ENCODE peak calls at places on chromosomes 2 and 18, in seven cellular contexts. One of them, this sample, is unnamed.

GRCh38 chr2:136381722-136382633 is 264.0 kb upstream of the CXCR4 start:
- DNase-seq in ACHN: no peak
- DNase-seq in globus pallidus: no peak
- DNase-seq in fibroblast of gingiva: no peak
- DNase-seq in NCI-H1105 treated with DMSO at 0.1 percent for 48 hours: no peak
- DNase-seq in stimulated activated naive B cell treated with anti-CD40 and anti-IgM and Interleukin-4, amounts not matched to agents 10 μg/mL and 1 μg/mL and 100 μg/mL, for 72 hours: peak
- DNase-seq in occipital lobe: no peak
- DNase-seq in this sample: no peak

GRCh38 chr2:45691600-45691999 is 40.1 kb downstream of the PRKCE start:
- DNase-seq in NCI-H1105 treated with DMSO at 0.1 percent for 48 hours: no peak
- DNase-seq in stimulated activated naive B cell treated with anti-CD40 and anti-IgM and Interleukin-4, amounts not matched to agents 10 μg/mL and 1 μg/mL and 100 μg/mL, for 72 hours: no peak
- DNase-seq in occipital lobe: no peak
- DNase-seq in globus pallidus: no peak
- DNase-seq in fibroblast of gingiva: no peak
- DNase-seq in ACHN: no peak
- DNase-seq in this sample: no peak

GRCh38 chr2:102070058-102070642 is 72.4 kb upstream of the IL1R1 start:
- DNase-seq in occipital lobe: no peak
- DNase-seq in ACHN: peak
- DNase-seq in fibroblast of gingiva: peak
- DNase-seq in globus pallidus: no peak
- DNase-seq in stimulated activated naive B cell treated with anti-CD40 and anti-IgM and Interleukin-4, amounts not matched to agents 10 μg/mL and 1 μg/mL and 100 μg/mL, for 72 hours: no peak
- DNase-seq in NCI-H1105 treated with DMSO at 0.1 percent for 48 hours: no peak
- DNase-seq in this sample: peak

GRCh38 chr2:207938886-207939285 is 86.4 kb downstream of the PLEKHM3 start:
- DNase-seq in ACHN: no peak
- DNase-seq in occipital lobe: no peak
- DNase-seq in NCI-H1105 treated with DMSO at 0.1 percent for 48 hours: no peak
- DNase-seq in stimulated activated naive B cell treated with anti-CD40 and anti-IgM and Interleukin-4, amounts not matched to agents 10 μg/mL and 1 μg/mL and 100 μg/mL, for 72 hours: no peak
- DNase-seq in globus pallidus: no peak
- DNase-seq in fibroblast of gingiva: no peak
- DNase-seq in this sample: no peak

GRCh38 chr2:237310515-237311114 is 103.3 kb downstream of the COL6A3 start:
- DNase-seq in stimulated activated naive B cell treated with anti-CD40 and anti-IgM and Interleukin-4, amounts not matched to agents 10 μg/mL and 1 μg/mL and 100 μg/mL, for 72 hours: no peak
- DNase-seq in globus pallidus: no peak
- DNase-seq in fibroblast of gingiva: no peak
- DNase-seq in ACHN: no peak
- DNase-seq in NCI-H1105 treated with DMSO at 0.1 percent for 48 hours: no peak
- DNase-seq in occipital lobe: no peak
- DNase-seq in this sample: peak

GRCh38 chr2:44718431-44718830 is 223.1 kb upstream of the SIX3 start:
- DNase-seq in ACHN: no peak
- DNase-seq in fibroblast of gingiva: no peak
- DNase-seq in NCI-H1105 treated with DMSO at 0.1 percent for 48 hours: no peak
- DNase-seq in occipital lobe: no peak
- DNase-seq in globus pallidus: no peak
- DNase-seq in stimulated activated naive B cell treated with anti-CD40 and anti-IgM and Interleukin-4, amounts not matched to agents 10 μg/mL and 1 μg/mL and 100 μg/mL, for 72 hours: no peak
- DNase-seq in this sample: no peak

GRCh38 chr2:17976871-17977746 is 98.6 kb downstream of the KCNS3 start:
- DNase-seq in globus pallidus: no peak
- DNase-seq in stimulated activated naive B cell treated with anti-CD40 and anti-IgM and Interleukin-4, amounts not matched to agents 10 μg/mL and 1 μg/mL and 100 μg/mL, for 72 hours: no peak
- DNase-seq in ACHN: peak
- DNase-seq in fibroblast of gingiva: peak
- DNase-seq in occipital lobe: no peak
- DNase-seq in NCI-H1105 treated with DMSO at 0.1 percent for 48 hours: no peak
- DNase-seq in this sample: no peak

GRCh38 chr2:20438334-20439192 is 8.3 kb upstream of the RHOB start:
- DNase-seq in stimulated activated naive B cell treated with anti-CD40 and anti-IgM and Interleukin-4, amounts not matched to agents 10 μg/mL and 1 μg/mL and 100 μg/mL, for 72 hours: no peak
- DNase-seq in fibroblast of gingiva: peak
- DNase-seq in occipital lobe: no peak
- DNase-seq in globus pallidus: no peak
- DNase-seq in NCI-H1105 treated with DMSO at 0.1 percent for 48 hours: no peak
- DNase-seq in ACHN: peak
- DNase-seq in this sample: peak

GRCh38 chr2:162710282-162710891 is 128.2 kb downstream of the KCNH7 start:
- DNase-seq in stimulated activated naive B cell treated with anti-CD40 and anti-IgM and Interleukin-4, amounts not matched to agents 10 μg/mL and 1 μg/mL and 100 μg/mL, for 72 hours: no peak
- DNase-seq in fibroblast of gingiva: no peak
- DNase-seq in ACHN: no peak
- DNase-seq in NCI-H1105 treated with DMSO at 0.1 percent for 48 hours: peak
- DNase-seq in globus pallidus: no peak
- DNase-seq in occipital lobe: no peak
- DNase-seq in this sample: peak

GRCh38 chr2:26669099-26669498 is 23.4 kb upstream of the KCNK3 start:
- DNase-seq in ACHN: no peak
- DNase-seq in globus pallidus: no peak
- DNase-seq in occipital lobe: no peak
- DNase-seq in fibroblast of gingiva: no peak
- DNase-seq in stimulated activated naive B cell treated with anti-CD40 and anti-IgM and Interleukin-4, amounts not matched to agents 10 μg/mL and 1 μg/mL and 100 μg/mL, for 72 hours: no peak
- DNase-seq in NCI-H1105 treated with DMSO at 0.1 percent for 48 hours: no peak
- DNase-seq in this sample: no peak

GRCh38 chr2:39356922-39357639 is 80.0 kb downstream of the MAP4K3 start:
- DNase-seq in ACHN: no peak
- DNase-seq in NCI-H1105 treated with DMSO at 0.1 percent for 48 hours: no peak
- DNase-seq in fibroblast of gingiva: no peak
- DNase-seq in globus pallidus: peak
- DNase-seq in occipital lobe: no peak
- DNase-seq in stimulated activated naive B cell treated with anti-CD40 and anti-IgM and Interleukin-4, amounts not matched to agents 10 μg/mL and 1 μg/mL and 100 μg/mL, for 72 hours: no peak
- DNase-seq in this sample: no peak

GRCh38 chr2:404581-404980 is 116.7 kb upstream of the ALKAL2 start:
- DNase-seq in stimulated activated naive B cell treated with anti-CD40 and anti-IgM and Interleukin-4, amounts not matched to agents 10 μg/mL and 1 μg/mL and 100 μg/mL, for 72 hours: no peak
- DNase-seq in globus pallidus: no peak
- DNase-seq in ACHN: no peak
- DNase-seq in occipital lobe: no peak
- DNase-seq in fibroblast of gingiva: no peak
- DNase-seq in NCI-H1105 treated with DMSO at 0.1 percent for 48 hours: no peak
- DNase-seq in this sample: no peak

GRCh38 chr2:239240480-239240881 is 160.3 kb downstream of the HDAC4 start:
- DNase-seq in globus pallidus: peak
- DNase-seq in NCI-H1105 treated with DMSO at 0.1 percent for 48 hours: no peak
- DNase-seq in ACHN: no peak
- DNase-seq in stimulated activated naive B cell treated with anti-CD40 and anti-IgM and Interleukin-4, amounts not matched to agents 10 μg/mL and 1 μg/mL and 100 μg/mL, for 72 hours: no peak
- DNase-seq in fibroblast of gingiva: no peak
- DNase-seq in occipital lobe: peak
- DNase-seq in this sample: no peak

GRCh38 chr2:45458909-45459563 is 152.0 kb downstream of the SRBD1 start:
- DNase-seq in NCI-H1105 treated with DMSO at 0.1 percent for 48 hours: no peak
- DNase-seq in globus pallidus: no peak
- DNase-seq in fibroblast of gingiva: peak
- DNase-seq in stimulated activated naive B cell treated with anti-CD40 and anti-IgM and Interleukin-4, amounts not matched to agents 10 μg/mL and 1 μg/mL and 100 μg/mL, for 72 hours: no peak
- DNase-seq in ACHN: peak
- DNase-seq in occipital lobe: no peak
- DNase-seq in this sample: peak

GRCh38 chr2:56121995-56122394 is 61.8 kb upstream of the CCDC85A start:
- DNase-seq in fibroblast of gingiva: no peak
- DNase-seq in ACHN: no peak
- DNase-seq in occipital lobe: no peak
- DNase-seq in NCI-H1105 treated with DMSO at 0.1 percent for 48 hours: no peak
- DNase-seq in stimulated activated naive B cell treated with anti-CD40 and anti-IgM and Interleukin-4, amounts not matched to agents 10 μg/mL and 1 μg/mL and 100 μg/mL, for 72 hours: no peak
- DNase-seq in globus pallidus: no peak
- DNase-seq in this sample: no peak

GRCh38 chr18:54296017-54296416 is 26.7 kb downstream of the POLI start:
- DNase-seq in stimulated activated naive B cell treated with anti-CD40 and anti-IgM and Interleukin-4, amounts not matched to agents 10 μg/mL and 1 μg/mL and 100 μg/mL, for 72 hours: no peak
- DNase-seq in occipital lobe: no peak
- DNase-seq in globus pallidus: no peak
- DNase-seq in fibroblast of gingiva: no peak
- DNase-seq in ACHN: peak
- DNase-seq in NCI-H1105 treated with DMSO at 0.1 percent for 48 hours: no peak
- DNase-seq in this sample: no peak

GRCh38 chr2:198863655-198864054 is 594.1 kb downstream of the SATB2 start:
- DNase-seq in ACHN: no peak
- DNase-seq in fibroblast of gingiva: no peak
- DNase-seq in NCI-H1105 treated with DMSO at 0.1 percent for 48 hours: no peak
- DNase-seq in occipital lobe: no peak
- DNase-seq in stimulated activated naive B cell treated with anti-CD40 and anti-IgM and Interleukin-4, amounts not matched to agents 10 μg/mL and 1 μg/mL and 100 μg/mL, for 72 hours: no peak
- DNase-seq in globus pallidus: no peak
- DNase-seq in this sample: no peak

GRCh38 chr2:62305421-62306176 is 109.7 kb downstream of the B3GNT2 start:
- DNase-seq in stimulated activated naive B cell treated with anti-CD40 and anti-IgM and Interleukin-4, amounts not matched to agents 10 μg/mL and 1 μg/mL and 100 μg/mL, for 72 hours: peak
- DNase-seq in ACHN: no peak
- DNase-seq in NCI-H1105 treated with DMSO at 0.1 percent for 48 hours: no peak
- DNase-seq in globus pallidus: no peak
- DNase-seq in occipital lobe: no peak
- DNase-seq in fibroblast of gingiva: no peak
- DNase-seq in this sample: no peak

GRCh38 chr18:77131100-77131651 is 1.4 kb downstream of the MBP start:
- DNase-seq in ACHN: peak
- DNase-seq in stimulated activated naive B cell treated with anti-CD40 and anti-IgM and Interleukin-4, amounts not matched to agents 10 μg/mL and 1 μg/mL and 100 μg/mL, for 72 hours: peak
- DNase-seq in NCI-H1105 treated with DMSO at 0.1 percent for 48 hours: no peak
- DNase-seq in fibroblast of gingiva: peak
- DNase-seq in occipital lobe: no peak
- DNase-seq in globus pallidus: no peak
- DNase-seq in this sample: no peak

GRCh38 chr2:37415128-37415817 is 70.8 kb downstream of the QPCT start:
- DNase-seq in NCI-H1105 treated with DMSO at 0.1 percent for 48 hours: peak
- DNase-seq in ACHN: peak
- DNase-seq in globus pallidus: no peak
- DNase-seq in occipital lobe: no peak
- DNase-seq in fibroblast of gingiva: peak
- DNase-seq in stimulated activated naive B cell treated with anti-CD40 and anti-IgM and Interleukin-4, amounts not matched to agents 10 μg/mL and 1 μg/mL and 100 μg/mL, for 72 hours: no peak
- DNase-seq in this sample: peak